ENCODE peak calls at places on chromosome 10, in seven cellular contexts. One of them, this sample, is unnamed.
A peak's percentile ranks its signal among the peaks of the same experiment; 100 is the strongest.

GRCh38 chr10:42979730-42980467 is 97.0 kb upstream of the RET start:
- DNase-seq in NCI-H1092: peak; percentile 8
- DNase-seq in stromal cell of bone marrow: no peak
- DNase-seq in amygdala: no peak
- DNase-seq in amniotic stem cell: no peak
- DNase-seq in HFFc6: no peak
- DNase-seq in A549: no peak
- DNase-seq in this sample: no peak

GRCh38 chr10:104907509-104907908 is 266.4 kb downstream of the SORCS3 start:
- DNase-seq in NCI-H1092: no peak
- DNase-seq in stromal cell of bone marrow: no peak
- DNase-seq in amygdala: no peak
- DNase-seq in amniotic stem cell: no peak
- DNase-seq in HFFc6: no peak
- DNase-seq in A549: no peak
- DNase-seq in this sample: no peak

GRCh38 chr10:89327803-89328441 is at the start of gene IFIT3:
- DNase-seq in NCI-H1092: no peak
- DNase-seq in stromal cell of bone marrow: peak; percentile 90
- DNase-seq in amygdala: peak; percentile 26
- DNase-seq in amniotic stem cell: peak; percentile 70
- DNase-seq in HFFc6: peak; percentile 78
- DNase-seq in A549: peak; percentile 77
- DNase-seq in this sample: peak; percentile 73

GRCh38 chr10:126016156-126016805 is 119.9 kb downstream of the FANK1 start:
- DNase-seq in NCI-H1092: no peak
- DNase-seq in stromal cell of bone marrow: no peak
- DNase-seq in amygdala: no peak
- DNase-seq in amniotic stem cell: no peak
- DNase-seq in HFFc6: no peak
- DNase-seq in A549: no peak
- DNase-seq in this sample: no peak

GRCh38 chr10:78224602-78225001 is 190.9 kb downstream of the RPS24 start:
- DNase-seq in NCI-H1092: no peak
- DNase-seq in stromal cell of bone marrow: peak; percentile 57
- DNase-seq in amygdala: no peak
- DNase-seq in amniotic stem cell: no peak
- DNase-seq in HFFc6: peak; percentile 62
- DNase-seq in A549: no peak
- DNase-seq in this sample: no peak

GRCh38 chr10:67452892-67453291 is 243.1 kb downstream of the CTNNA3 start:
- DNase-seq in NCI-H1092: no peak
- DNase-seq in stromal cell of bone marrow: no peak
- DNase-seq in amygdala: no peak
- DNase-seq in amniotic stem cell: no peak
- DNase-seq in HFFc6: no peak
- DNase-seq in A549: no peak
- DNase-seq in this sample: no peak

GRCh38 chr10:97023401-97024180 is 162.2 kb downstream of the SLIT1 start:
- DNase-seq in NCI-H1092: no peak
- DNase-seq in stromal cell of bone marrow: no peak
- DNase-seq in amygdala: no peak
- DNase-seq in amniotic stem cell: no peak
- DNase-seq in HFFc6: no peak
- DNase-seq in A549: no peak
- DNase-seq in this sample: no peak

GRCh38 chr10:95329296-95329695 is 38.5 kb upstream of the PDLIM1 start:
- DNase-seq in NCI-H1092: no peak
- DNase-seq in stromal cell of bone marrow: no peak
- DNase-seq in amygdala: no peak
- DNase-seq in amniotic stem cell: no peak
- DNase-seq in HFFc6: no peak
- DNase-seq in A549: no peak
- DNase-seq in this sample: no peak

GRCh38 chr10:76359001-76359400 is 927.6 kb downstream of the LRMDA start:
- DNase-seq in NCI-H1092: no peak
- DNase-seq in stromal cell of bone marrow: no peak
- DNase-seq in amygdala: no peak
- DNase-seq in amniotic stem cell: no peak
- DNase-seq in HFFc6: no peak
- DNase-seq in A549: no peak
- DNase-seq in this sample: no peak

GRCh38 chr10:44956717-44957706 is 2.6 kb upstream of the RASSF4 start:
- DNase-seq in NCI-H1092: no peak
- DNase-seq in stromal cell of bone marrow: no peak
- DNase-seq in amygdala: no peak
- DNase-seq in amniotic stem cell: no peak
- DNase-seq in HFFc6: no peak
- DNase-seq in A549: no peak
- DNase-seq in this sample: no peak

GRCh38 chr10:137031-137430 is 1.8 kb downstream of the ZMYND11 start:
- DNase-seq in NCI-H1092: no peak
- DNase-seq in stromal cell of bone marrow: no peak
- DNase-seq in amygdala: no peak
- DNase-seq in amniotic stem cell: no peak
- DNase-seq in HFFc6: no peak
- DNase-seq in A549: peak; percentile 55
- DNase-seq in this sample: no peak

GRCh38 chr10:21292763-21293517 is 232.5 kb downstream of the SKIDA1 start:
- DNase-seq in NCI-H1092: no peak
- DNase-seq in stromal cell of bone marrow: peak; percentile 93
- DNase-seq in amygdala: no peak
- DNase-seq in amniotic stem cell: peak; percentile 83
- DNase-seq in HFFc6: peak; percentile 98
- DNase-seq in A549: peak; percentile 98
- DNase-seq in this sample: peak; percentile 79

GRCh38 chr10:87058171-87058570 is 36.5 kb downstream of the GLUD1 start:
- DNase-seq in NCI-H1092: no peak
- DNase-seq in stromal cell of bone marrow: no peak
- DNase-seq in amygdala: no peak
- DNase-seq in amniotic stem cell: no peak
- DNase-seq in HFFc6: no peak
- DNase-seq in A549: no peak
- DNase-seq in this sample: no peak